ENCODE peak calls at places on chromosomes 7 and 10, in nine cellular contexts. K, I, J, N, R, E, V, C and F are unnamed samples.

GRCh38 chr10:67539312-67539711 is 156.7 kb downstream of the CTNNA3 start:
- DNase-seq in K (no peak), I (peak), J (peak), N (no peak), R (no peak), E (no peak), V (no peak), C (peak), F (no peak)

GRCh38 chr7:108335264-108335918 is 120.8 kb downstream of the NRCAM start:
- DNase-seq in K (peak), I (no peak), J (no peak), N (peak), R (no peak), E (no peak), V (peak), C (peak), F (no peak)

GRCh38 chr7:38463277-38464224 is 167.6 kb downstream of the AMPH start:
- DNase-seq in K (peak), I (no peak), J (peak), N (no peak), R (no peak), E (peak), V (peak), C (peak), F (no peak)

GRCh38 chr10:118213456-118213855 is 128.7 kb downstream of the FAM204A start:
- DNase-seq in K (no peak), I (no peak), J (no peak), N (no peak), R (no peak), E (no peak), V (no peak), C (no peak), F (no peak)

GRCh38 chr10:88095291-88095721 is 231.9 kb downstream of the PTEN start:
- DNase-seq in K (no peak), I (no peak), J (no peak), N (no peak), R (no peak), E (no peak), V (no peak), C (no peak), F (peak)

GRCh38 chr10:122310311-122311050 is 39.4 kb downstream of the BTBD16 start:
- DNase-seq in K (peak), I (peak), J (no peak), N (no peak), R (no peak), E (no peak), V (no peak), C (peak), F (no peak)

GRCh38 chr7:159096736-159097581 is 47.7 kb downstream of the VIPR2 start:
- DNase-seq in K (no peak), I (peak), J (peak), N (no peak), R (no peak), E (no peak), V (no peak), C (no peak), F (no peak)

GRCh38 chr10:118314882-118315281 is 27.2 kb downstream of the FAM204A start:
- DNase-seq in K (no peak), I (no peak), J (no peak), N (no peak), R (no peak), E (no peak), V (no peak), C (no peak), F (no peak)

GRCh38 chr7:39392151-39392550 is 174.1 kb upstream of the YAE1 start:
- DNase-seq in K (no peak), I (no peak), J (no peak), N (no peak), R (no peak), E (no peak), V (no peak), C (no peak), F (no peak)

GRCh38 chr7:371779-372545 is 82.0 kb downstream of the FOXL3 start:
- DNase-seq in K (no peak), I (peak), J (peak), N (peak), R (no peak), E (no peak), V (no peak), C (no peak), F (no peak)

GRCh38 chr7:16564909-16565426 is 38.3 kb downstream of the LRRC72 start:
- DNase-seq in K (peak), I (no peak), J (no peak), N (no peak), R (peak), E (no peak), V (peak), C (peak), F (peak)

GRCh38 chr10:97861351-97861750 is 11.7 kb downstream of the GOLGA7B start:
- DNase-seq in K (peak), I (peak), J (peak), N (no peak), R (peak), E (no peak), V (peak), C (peak), F (peak)

GRCh38 chr10:131755200-131755599 is 145.6 kb upstream of the PPP2R2D start:
- DNase-seq in K (no peak), I (no peak), J (no peak), N (no peak), R (no peak), E (no peak), V (no peak), C (no peak), F (no peak)

GRCh38 chr10:124722812-124723783 is 21.1 kb downstream of the FAM53B start:
- DNase-seq in K (no peak), I (no peak), J (peak), N (no peak), R (no peak), E (peak), V (peak), C (peak), F (no peak)

GRCh38 chr7:149254181-149254858 is 7.7 kb upstream of the ZNF783 start:
- DNase-seq in K (no peak), I (no peak), J (no peak), N (peak), R (no peak), E (no peak), V (no peak), C (no peak), F (no peak)

GRCh38 chr7:106205621-106206222 is 79.1 kb downstream of the NAMPT start:
- DNase-seq in K (peak), I (no peak), J (no peak), N (no peak), R (no peak), E (no peak), V (no peak), C (peak), F (no peak)

GRCh38 chr7:139895141-139895829 is 66.2 kb downstream of the TBXAS1 start:
- DNase-seq in K (peak), I (no peak), J (no peak), N (no peak), R (no peak), E (no peak), V (no peak), C (peak), F (no peak)

GRCh38 chr7:132002343-132002968 is 446.0 kb upstream of the PODXL start:
- DNase-seq in K (peak), I (peak), J (no peak), N (no peak), R (no peak), E (no peak), V (no peak), C (peak), F (no peak)

GRCh38 chr10:78712147-78712546 is 356.6 kb upstream of the ZMIZ1 start:
- DNase-seq in K (no peak), I (peak), J (no peak), N (no peak), R (no peak), E (no peak), V (no peak), C (no peak), F (no peak)

GRCh38 chr7:86747698-86748097 is 104.0 kb downstream of the GRM3 start:
- DNase-seq in K (no peak), I (no peak), J (no peak), N (no peak), R (no peak), E (no peak), V (no peak), C (no peak), F (no peak)

GRCh38 chr10:2963889-2964631 is 103.3 kb upstream of the PFKP start:
- DNase-seq in K (no peak), I (peak), J (no peak), N (no peak), R (no peak), E (no peak), V (no peak), C (no peak), F (no peak)

GRCh38 chr10:17961551-17962422 is 10.1 kb downstream of the SLC39A12 start:
- DNase-seq in K (peak), I (no peak), J (no peak), N (no peak), R (no peak), E (no peak), V (no peak), C (peak), F (peak)

GRCh38 chr10:85642421-85643170 is 724.0 kb downstream of the GRID1 start:
- DNase-seq in K (peak), I (peak), J (no peak), N (no peak), R (peak), E (no peak), V (no peak), C (peak), F (peak)

GRCh38 chr7:16891338-16891737 is 9.6 kb upstream of the AGR3 start:
- DNase-seq in K (peak), I (peak), J (no peak), N (no peak), R (no peak), E (no peak), V (peak), C (peak), F (peak)

GRCh38 chr10:82464419-82464818 is 589.4 kb downstream of the NRG3 start:
- DNase-seq in K (no peak), I (no peak), J (no peak), N (no peak), R (no peak), E (no peak), V (no peak), C (no peak), F (no peak)

GRCh38 chr7:120842131-120842621 is 15.8 kb downstream of the TSPAN12 start:
- DNase-seq in K (no peak), I (no peak), J (no peak), N (no peak), R (no peak), E (no peak), V (no peak), C (no peak), F (no peak)

GRCh38 chr7:38306136-38306535 is 32.7 kb upstream of the TARP start:
- DNase-seq in K (peak), I (no peak), J (no peak), N (no peak), R (no peak), E (no peak), V (no peak), C (peak), F (no peak)

GRCh38 chr7:107122483-107122882 is 46.3 kb upstream of the HBP1 start:
- DNase-seq in K (peak), I (no peak), J (no peak), N (no peak), R (no peak), E (no peak), V (no peak), C (peak), F (no peak)

GRCh38 chr10:79143879-79144278 is 75.1 kb downstream of the ZMIZ1 start:
- DNase-seq in K (no peak), I (no peak), J (no peak), N (no peak), R (no peak), E (no peak), V (no peak), C (no peak), F (no peak)

GRCh38 chr7:148882668-148883232 is 1.3 kb downstream of the EZH2 start:
- DNase-seq in K (peak), I (no peak), J (no peak), N (no peak), R (no peak), E (no peak), V (no peak), C (no peak), F (no peak)

GRCh38 chr7:2037301-2037804 is 195.4 kb downstream of the MAD1L1 start:
- DNase-seq in K (no peak), I (no peak), J (peak), N (no peak), R (no peak), E (no peak), V (peak), C (no peak), F (no peak)

GRCh38 chr7:155431231-155431630 is 26.7 kb upstream of the EN2 start:
- DNase-seq in K (no peak), I (no peak), J (peak), N (no peak), R (no peak), E (no peak), V (no peak), C (no peak), F (no peak)

GRCh38 chr7:41425926-41426325 is 277.0 kb downstream of the INHBA start:
- DNase-seq in K (peak), I (no peak), J (no peak), N (no peak), R (no peak), E (no peak), V (no peak), C (peak), F (peak)

GRCh38 chr7:52143219-52143618 is 826.6 kb upstream of the COBL start:
- DNase-seq in K (no peak), I (no peak), J (no peak), N (no peak), R (no peak), E (no peak), V (no peak), C (no peak), F (no peak)

GRCh38 chr7:7425321-7425720 is 110.4 kb downstream of the COL28A1 start:
- DNase-seq in K (no peak), I (no peak), J (no peak), N (no peak), R (no peak), E (no peak), V (no peak), C (no peak), F (no peak)

GRCh38 chr10:132096863-132097478 is 31.2 kb downstream of the JAKMIP3 start:
- DNase-seq in K (no peak), I (no peak), J (no peak), N (peak), R (no peak), E (no peak), V (no peak), C (no peak), F (no peak)

GRCh38 chr7:151744656-151745055 is 132.3 kb downstream of the PRKAG2 start:
- DNase-seq in K (no peak), I (no peak), J (no peak), N (no peak), R (no peak), E (no peak), V (no peak), C (no peak), F (no peak)

GRCh38 chr7:151744051-151744580 is 132.8 kb downstream of the PRKAG2 start:
- DNase-seq in K (no peak), I (no peak), J (no peak), N (no peak), R (no peak), E (no peak), V (no peak), C (no peak), F (no peak)

GRCh38 chr7:151743481-151743983 is 133.4 kb downstream of the PRKAG2 start:
- DNase-seq in K (no peak), I (no peak), J (no peak), N (no peak), R (no peak), E (no peak), V (no peak), C (no peak), F (no peak)

GRCh38 chr7:151745706-151746105 is 131.2 kb downstream of the PRKAG2 start:
- DNase-seq in K (no peak), I (peak), J (no peak), N (no peak), R (no peak), E (no peak), V (no peak), C (no peak), F (no peak)

DNA sequence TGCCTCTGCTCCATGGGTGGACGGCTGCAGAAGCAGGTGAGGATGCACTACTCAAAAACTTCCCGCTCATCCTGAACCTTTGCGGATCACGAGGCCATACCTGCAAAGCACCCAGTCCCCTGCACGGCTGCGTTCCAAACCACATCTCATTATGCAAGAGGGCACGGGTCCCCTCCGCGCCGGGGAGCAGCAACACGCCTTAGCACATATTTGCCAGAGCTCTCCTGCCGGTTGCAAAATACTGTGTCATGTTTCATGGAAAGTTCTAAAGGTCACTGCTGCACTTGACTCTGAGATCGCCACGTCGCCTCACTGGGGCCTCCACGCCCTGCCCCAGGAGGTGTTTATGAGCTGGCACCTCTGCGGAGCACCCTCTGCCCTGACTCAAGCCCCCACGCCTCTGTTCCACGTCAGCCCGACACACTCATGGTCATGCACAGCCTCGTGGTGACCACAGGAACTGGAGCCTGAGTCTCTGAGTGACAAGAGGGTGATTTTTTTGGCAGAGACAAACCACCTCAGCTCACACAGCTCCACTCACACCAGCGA is 131.8 kb downstream of the PRKAG2 start:
- DNase-seq in K (peak), I (peak), J (no peak), N (no peak), R (peak), E (no peak), V (peak), C (peak), F (peak)
- TF ChIP-seq CTCF in K (peak), I (peak), J (no peak), N (no peak), R (peak), E (no peak), V (no peak), C (peak), F (peak)

GRCh38 chr10:22372298-22372697 is 27.0 kb downstream of the SPAG6 start:
- DNase-seq in K (no peak), I (no peak), J (no peak), N (no peak), R (no peak), E (no peak), V (no peak), C (no peak), F (no peak)
- TF ChIP-seq CTCF in K (no peak), I (no peak), J (no peak), N (no peak), R (no peak), E (no peak), V (no peak), C (no peak), F (no peak)

GRCh38 chr10:15745748-15746147 is 26.0 kb upstream of the ITGA8 start:
- DNase-seq in K (peak), I (no peak), J (no peak), N (no peak), R (no peak), E (no peak), V (no peak), C (peak), F (no peak)

GRCh38 chr10:15742831-15743230 is 23.1 kb upstream of the ITGA8 start:
- DNase-seq in K (peak), I (no peak), J (no peak), N (no peak), R (no peak), E (no peak), V (no peak), C (no peak), F (no peak)

GRCh38 chr10:15742102-15742501 is 22.4 kb upstream of the ITGA8 start:
- DNase-seq in K (no peak), I (no peak), J (no peak), N (no peak), R (no peak), E (no peak), V (no peak), C (no peak), F (no peak)

GRCh38 chr10:15743443-15743842 is 23.7 kb upstream of the ITGA8 start:
- DNase-seq in K (no peak), I (no peak), J (no peak), N (no peak), R (no peak), E (no peak), V (no peak), C (no peak), F (no peak)

DNA sequence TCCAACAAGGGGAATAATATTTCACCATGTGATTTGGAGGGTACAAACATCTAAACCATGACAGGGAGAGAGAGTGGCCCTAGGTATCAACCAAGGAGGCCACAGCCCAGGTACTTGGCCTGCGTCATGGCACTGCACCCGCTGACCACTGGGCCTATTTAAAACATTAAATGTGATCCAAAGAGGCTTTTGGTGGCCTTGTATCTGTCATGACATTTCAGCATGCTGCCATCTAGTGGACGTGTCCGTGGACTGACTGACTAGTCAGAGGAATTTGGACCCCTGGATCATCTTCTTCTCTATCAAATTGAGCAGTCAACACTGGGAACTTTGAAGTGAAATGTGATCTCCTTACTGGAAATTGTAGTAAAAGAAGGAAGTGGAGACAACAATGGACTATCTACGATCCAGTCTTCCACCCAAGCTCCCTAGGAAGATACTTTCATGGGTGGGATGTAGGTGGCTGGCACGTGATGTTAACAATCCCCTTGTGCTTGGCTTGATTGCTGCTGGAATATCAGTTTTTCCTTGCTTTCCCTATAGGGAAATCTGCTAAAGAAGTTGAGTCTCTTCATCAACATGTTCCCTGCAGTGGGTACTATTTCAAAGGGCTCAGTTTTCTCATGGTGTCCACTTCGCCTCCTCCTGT is 24.6 kb upstream of the ITGA8 start:
- DNase-seq in K (peak), I (peak), J (no peak), N (no peak), R (peak), E (peak), V (peak), C (peak), F (peak)
- TF ChIP-seq CTCF in K (peak), I (peak), J (peak), N (no peak), R (peak), E (peak), V (peak), C (peak), F (peak)

DNA sequence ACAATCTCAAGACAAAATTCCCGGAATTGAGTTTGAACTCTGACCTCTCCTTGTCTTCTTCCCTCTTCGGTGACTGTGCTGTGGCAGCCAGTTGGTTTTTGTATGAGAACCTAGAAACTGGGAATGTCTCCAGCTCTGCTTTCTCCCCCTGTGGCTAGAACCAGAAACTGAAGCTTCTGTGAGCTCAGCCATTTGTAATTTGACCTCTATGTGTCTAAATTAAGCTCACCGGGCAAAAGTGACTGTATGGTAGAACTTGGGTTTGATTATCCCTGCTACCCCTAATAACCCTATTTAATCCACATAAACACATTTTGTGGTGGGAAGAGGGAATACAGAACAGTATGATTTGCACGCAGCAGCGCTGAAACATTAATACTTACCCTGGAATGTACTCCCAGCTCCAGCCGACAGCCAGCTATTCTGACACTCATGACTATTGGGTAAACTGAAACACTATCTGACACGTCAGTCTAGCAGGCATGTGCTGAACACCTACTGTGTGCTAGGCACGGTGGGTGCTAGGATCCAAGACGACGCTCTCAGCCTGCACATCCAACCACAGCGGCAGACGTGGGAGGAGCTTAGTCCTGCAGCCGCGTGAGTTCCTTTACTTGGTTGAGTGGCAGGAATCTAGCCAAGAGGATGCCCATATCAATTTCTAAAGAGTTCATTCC is 324.8 kb downstream of the SFMBT2 start:
- DNase-seq in K (peak), I (peak), J (no peak), N (no peak), R (no peak), E (no peak), V (no peak), C (peak), F (no peak)
- TF ChIP-seq CTCF in K (peak), I (peak), J (no peak), N (no peak), R (peak), E (no peak), V (no peak), C (no peak), F (no peak)